ENCODE peak calls at places on chromosomes 1 and 21, in ten cellular contexts. One of them, this sample, is unnamed.

GRCh38 chr1:160115545-160116276 is at the start of gene ATP1A2:
- DNase-seq in activated naive CD8-positive, alpha-beta T cell treated with anti-CD3 and anti-CD28 coated beads, Interleukin-2, amount 50 U/mL, for 24 hours: no peak
- DNase-seq in left ventricle myocardium superior: peak; percentile 71
- DNase-seq in Kasumi-1: no peak
- DNase-seq in neural crest cell: peak; percentile 33
- DNase-seq in stimulated activated CD8-positive, alpha-beta memory T cell treated with anti-CD3 and anti-CD28 coated beads, Interleukin-15, amount 100 ng/mL, for 24 hours: no peak
- DNase-seq in body of pancreas: no peak
- DNase-seq in activated gamma-delta T cell treated with Interleukin-2 at 50 U/mL for 16 hours: no peak
- DNase-seq in kidney glomerular epithelial cell: no peak
- DNase-seq in NAMALWA: no peak
- DNase-seq in this sample: no peak

GRCh38 chr1:86503477-86504129 is 34.9 kb downstream of the CLCA1 start:
- DNase-seq in activated naive CD8-positive, alpha-beta T cell treated with anti-CD3 and anti-CD28 coated beads, Interleukin-2, amount 50 U/mL, for 24 hours: no peak
- DNase-seq in left ventricle myocardium superior: peak; percentile 70
- DNase-seq in Kasumi-1: no peak
- DNase-seq in neural crest cell: no peak
- DNase-seq in stimulated activated CD8-positive, alpha-beta memory T cell treated with anti-CD3 and anti-CD28 coated beads, Interleukin-15, amount 100 ng/mL, for 24 hours: no peak
- DNase-seq in body of pancreas: no peak
- DNase-seq in activated gamma-delta T cell treated with Interleukin-2 at 50 U/mL for 16 hours: no peak
- DNase-seq in kidney glomerular epithelial cell: no peak
- DNase-seq in NAMALWA: no peak
- DNase-seq in this sample: no peak

GRCh38 chr1:1616045-1616821 is 933 bp downstream of the MIB2 start:
- DNase-seq in activated naive CD8-positive, alpha-beta T cell treated with anti-CD3 and anti-CD28 coated beads, Interleukin-2, amount 50 U/mL, for 24 hours: peak; percentile 48
- DNase-seq in left ventricle myocardium superior: peak; percentile 80
- DNase-seq in Kasumi-1: no peak
- DNase-seq in neural crest cell: no peak
- DNase-seq in stimulated activated CD8-positive, alpha-beta memory T cell treated with anti-CD3 and anti-CD28 coated beads, Interleukin-15, amount 100 ng/mL, for 24 hours: no peak
- DNase-seq in body of pancreas: peak; percentile 56
- DNase-seq in activated gamma-delta T cell treated with Interleukin-2 at 50 U/mL for 16 hours: no peak
- DNase-seq in kidney glomerular epithelial cell: no peak
- DNase-seq in NAMALWA: no peak
- DNase-seq in this sample: no peak

GRCh38 chr1:183942933-183943693 is 94.4 kb downstream of the COLGALT2 start:
- DNase-seq in activated naive CD8-positive, alpha-beta T cell treated with anti-CD3 and anti-CD28 coated beads, Interleukin-2, amount 50 U/mL, for 24 hours: no peak
- DNase-seq in left ventricle myocardium superior: no peak
- DNase-seq in Kasumi-1: peak; percentile 98
- DNase-seq in neural crest cell: peak; percentile 21
- DNase-seq in stimulated activated CD8-positive, alpha-beta memory T cell treated with anti-CD3 and anti-CD28 coated beads, Interleukin-15, amount 100 ng/mL, for 24 hours: no peak
- DNase-seq in body of pancreas: no peak
- DNase-seq in activated gamma-delta T cell treated with Interleukin-2 at 50 U/mL for 16 hours: no peak
- DNase-seq in kidney glomerular epithelial cell: peak; percentile 38
- DNase-seq in NAMALWA: no peak
- DNase-seq in this sample: no peak

GRCh38 chr1:220950576-220950975 is 71.3 kb downstream of the HLX start:
- DNase-seq in activated naive CD8-positive, alpha-beta T cell treated with anti-CD3 and anti-CD28 coated beads, Interleukin-2, amount 50 U/mL, for 24 hours: no peak
- DNase-seq in left ventricle myocardium superior: no peak
- DNase-seq in Kasumi-1: peak; percentile 45
- DNase-seq in neural crest cell: no peak
- DNase-seq in stimulated activated CD8-positive, alpha-beta memory T cell treated with anti-CD3 and anti-CD28 coated beads, Interleukin-15, amount 100 ng/mL, for 24 hours: no peak
- DNase-seq in body of pancreas: no peak
- DNase-seq in activated gamma-delta T cell treated with Interleukin-2 at 50 U/mL for 16 hours: no peak
- DNase-seq in kidney glomerular epithelial cell: no peak
- DNase-seq in NAMALWA: no peak
- DNase-seq in this sample: no peak

GRCh38 chr21:25938673-25939395 is 204.1 kb downstream of the GABPA start:
- DNase-seq in activated naive CD8-positive, alpha-beta T cell treated with anti-CD3 and anti-CD28 coated beads, Interleukin-2, amount 50 U/mL, for 24 hours: no peak
- DNase-seq in left ventricle myocardium superior: no peak
- DNase-seq in Kasumi-1: no peak
- DNase-seq in neural crest cell: no peak
- DNase-seq in stimulated activated CD8-positive, alpha-beta memory T cell treated with anti-CD3 and anti-CD28 coated beads, Interleukin-15, amount 100 ng/mL, for 24 hours: no peak
- DNase-seq in body of pancreas: peak; percentile 36
- DNase-seq in activated gamma-delta T cell treated with Interleukin-2 at 50 U/mL for 16 hours: no peak
- DNase-seq in kidney glomerular epithelial cell: no peak
- DNase-seq in NAMALWA: no peak
- DNase-seq in this sample: no peak

GRCh38 chr1:57637155-57637554 is 213.3 kb upstream of the DAB1 start:
- DNase-seq in activated naive CD8-positive, alpha-beta T cell treated with anti-CD3 and anti-CD28 coated beads, Interleukin-2, amount 50 U/mL, for 24 hours: no peak
- DNase-seq in left ventricle myocardium superior: no peak
- DNase-seq in Kasumi-1: no peak
- DNase-seq in neural crest cell: no peak
- DNase-seq in stimulated activated CD8-positive, alpha-beta memory T cell treated with anti-CD3 and anti-CD28 coated beads, Interleukin-15, amount 100 ng/mL, for 24 hours: no peak
- DNase-seq in body of pancreas: no peak
- DNase-seq in activated gamma-delta T cell treated with Interleukin-2 at 50 U/mL for 16 hours: no peak
- DNase-seq in kidney glomerular epithelial cell: no peak
- DNase-seq in NAMALWA: no peak
- DNase-seq in this sample: no peak

GRCh38 chr1:1304331-1305299 is 3.1 kb downstream of the ACAP3 start:
- DNase-seq in activated naive CD8-positive, alpha-beta T cell treated with anti-CD3 and anti-CD28 coated beads, Interleukin-2, amount 50 U/mL, for 24 hours: no peak
- DNase-seq in left ventricle myocardium superior: peak; percentile 85
- DNase-seq in Kasumi-1: no peak
- DNase-seq in neural crest cell: peak; percentile 64
- DNase-seq in stimulated activated CD8-positive, alpha-beta memory T cell treated with anti-CD3 and anti-CD28 coated beads, Interleukin-15, amount 100 ng/mL, for 24 hours: no peak
- DNase-seq in body of pancreas: peak; percentile 75
- DNase-seq in activated gamma-delta T cell treated with Interleukin-2 at 50 U/mL for 16 hours: no peak
- DNase-seq in kidney glomerular epithelial cell: peak; percentile 78
- DNase-seq in NAMALWA: no peak
- DNase-seq in this sample: no peak

GRCh38 chr1:168159979-168160378 is 18.8 kb upstream of the TIPRL start:
- DNase-seq in activated naive CD8-positive, alpha-beta T cell treated with anti-CD3 and anti-CD28 coated beads, Interleukin-2, amount 50 U/mL, for 24 hours: no peak
- DNase-seq in left ventricle myocardium superior: no peak
- DNase-seq in Kasumi-1: no peak
- DNase-seq in neural crest cell: no peak
- DNase-seq in stimulated activated CD8-positive, alpha-beta memory T cell treated with anti-CD3 and anti-CD28 coated beads, Interleukin-15, amount 100 ng/mL, for 24 hours: no peak
- DNase-seq in body of pancreas: no peak
- DNase-seq in activated gamma-delta T cell treated with Interleukin-2 at 50 U/mL for 16 hours: no peak
- DNase-seq in kidney glomerular epithelial cell: no peak
- DNase-seq in NAMALWA: no peak
- DNase-seq in this sample: no peak

GRCh38 chr1:23217421-23218115 is at the start of gene HTR1D:
- DNase-seq in activated naive CD8-positive, alpha-beta T cell treated with anti-CD3 and anti-CD28 coated beads, Interleukin-2, amount 50 U/mL, for 24 hours: peak; percentile 6
- DNase-seq in left ventricle myocardium superior: no peak
- DNase-seq in Kasumi-1: no peak
- DNase-seq in neural crest cell: no peak
- DNase-seq in stimulated activated CD8-positive, alpha-beta memory T cell treated with anti-CD3 and anti-CD28 coated beads, Interleukin-15, amount 100 ng/mL, for 24 hours: no peak
- DNase-seq in body of pancreas: peak; percentile 28
- DNase-seq in activated gamma-delta T cell treated with Interleukin-2 at 50 U/mL for 16 hours: no peak
- DNase-seq in kidney glomerular epithelial cell: no peak
- DNase-seq in NAMALWA: no peak
- DNase-seq in this sample: peak; percentile 6